ENCODE peak calls at places on chromosome 1, in eight cellular contexts. L is GM23248, J is GM23338, Y is SK-N-SH, K is neural progenitor cell, Q is PC-3, X is hepatocyte, F is HCT116. D is an unnamed sample.
A peak's percentile ranks its signal among the peaks of the same experiment; 100 is the strongest.

GRCh38 chr1:159752135-159752580 is 28.6 kb upstream of the DUSP23 start:
- DNase-seq in L (peak; percentile 72), J (no peak), Y (no peak), K (no peak), Q (no peak), X (peak; percentile 7), F (no peak), D (no peak)

GRCh38 chr1:85473390-85473789 is 8.4 kb upstream of the DDAH1 start:
- DNase-seq in L (peak; percentile 60), J (no peak), Y (no peak), K (no peak), Q (peak; percentile 88), X (no peak), F (no peak), D (no peak)

GRCh38 chr1:228361314-228362140 is 45.1 kb downstream of the TRIM11 start:
- DNase-seq in L (no peak), J (no peak), Y (no peak), K (no peak), Q (no peak), X (no peak), F (no peak), D (no peak)

GRCh38 chr1:3531928-3532327 is 77.5 kb downstream of the ARHGEF16 start:
- DNase-seq in L (no peak), J (no peak), Y (no peak), K (no peak), Q (no peak), X (no peak), F (no peak), D (no peak)

GRCh38 chr1:175887981-175888428 is 144.6 kb upstream of the TNR start:
- DNase-seq in L (peak; percentile 71), J (peak; percentile 97), Y (peak; percentile 85), K (peak; percentile 91), Q (peak; percentile 43), X (peak; percentile 85), F (peak; percentile 21), D (peak; percentile 30)

GRCh38 chr1:207393610-207394009 is 60.5 kb upstream of the CR2 start:
- DNase-seq in L (peak; percentile 94), J (no peak), Y (no peak), K (no peak), Q (peak; percentile 100), X (peak; percentile 57), F (peak; percentile 53), D (no peak)

GRCh38 chr1:184567648-184568047 is 180.8 kb downstream of the C1orf21 start:
- DNase-seq in L (peak; percentile 14), J (no peak), Y (no peak), K (peak; percentile 24), Q (no peak), X (no peak), F (no peak), D (no peak)

GRCh38 chr1:145962157-145963102 is 1.9 kb downstream of the ANKRD34A start:
- DNase-seq in L (peak; percentile 67), J (peak; percentile 55), Y (peak; percentile 68), K (peak; percentile 30), Q (peak; percentile 20), X (peak; percentile 31), F (no peak), D (no peak)

GRCh38 chr1:8015036-8015808 is 10.9 kb downstream of the ERRFI1 start:
- DNase-seq in L (peak; percentile 94), J (peak; percentile 84), Y (peak; percentile 62), K (peak; percentile 78), Q (peak; percentile 91), X (peak; percentile 80), F (no peak), D (peak; percentile 64)

GRCh38 chr1:163264256-163264655 is 57.5 kb upstream of the NUF2 start:
- DNase-seq in L (peak; percentile 30), J (no peak), Y (no peak), K (no peak), Q (peak; percentile 17), X (no peak), F (no peak), D (no peak)

GRCh38 chr1:9253706-9254105 is 19.1 kb downstream of the H6PD start:
- DNase-seq in L (no peak), J (no peak), Y (peak; percentile 64), K (peak; percentile 59), Q (no peak), X (no peak), F (no peak), D (no peak)

GRCh38 chr1:54604051-54604450 is 19.3 kb downstream of the FAM151A start:
- DNase-seq in L (no peak), J (no peak), Y (no peak), K (no peak), Q (no peak), X (no peak), F (no peak), D (no peak)

GRCh38 chr1:221335161-221336101 is 406.5 kb downstream of the DUSP10 start:
- DNase-seq in L (peak; percentile 87), J (no peak), Y (peak; percentile 4), K (peak; percentile 57), Q (peak; percentile 53), X (peak; percentile 13), F (no peak), D (no peak)

GRCh38 chr1:230901711-230902110 is 33.4 kb upstream of the C1orf198 start:
- DNase-seq in L (no peak), J (no peak), Y (no peak), K (no peak), Q (no peak), X (no peak), F (no peak), D (no peak)

GRCh38 chr1:218669431-218669830 is 324.3 kb downstream of the TGFB2 start:
- DNase-seq in L (no peak), J (no peak), Y (no peak), K (no peak), Q (no peak), X (no peak), F (no peak), D (no peak)

GRCh38 chr1:50774759-50775351 is 185.2 kb downstream of the FAF1 start:
- DNase-seq in L (peak; percentile 80), J (peak; percentile 81), Y (peak; percentile 55), K (peak; percentile 74), Q (peak; percentile 77), X (peak; percentile 76), F (peak; percentile 48), D (peak; percentile 61)

GRCh38 chr1:21659099-21659923 is 9.8 kb downstream of the RAP1GAP start:
- DNase-seq in L (peak; percentile 73), J (peak; percentile 85), Y (peak; percentile 96), K (peak; percentile 91), Q (peak; percentile 69), X (peak; percentile 91), F (peak; percentile 51), D (peak; percentile 65)

GRCh38 chr1:230345139-230345885 is 80.8 kb downstream of the PGBD5 start:
- DNase-seq in L (peak; percentile 23), J (no peak), Y (no peak), K (no peak), Q (no peak), X (no peak), F (no peak), D (no peak)

GRCh38 chr1:9590201-9590600 is 1.5 kb downstream of the TMEM201 start:
- DNase-seq in L (no peak), J (no peak), Y (no peak), K (no peak), Q (no peak), X (no peak), F (no peak), D (peak; percentile 14)

GRCh38 chr1:149995927-149996326 is 14.6 kb downstream of the OTUD7B start:
- DNase-seq in L (peak; percentile 85), J (peak; percentile 61), Y (no peak), K (no peak), Q (peak; percentile 94), X (no peak), F (no peak), D (no peak)

GRCh38 chr1:232905324-232906034 is 44.9 kb upstream of the NTPCR start:
- DNase-seq in L (peak; percentile 55), J (no peak), Y (no peak), K (no peak), Q (peak; percentile 24), X (peak; percentile 31), F (no peak), D (no peak)

GRCh38 chr1:115275216-115275615 is 62.8 kb downstream of the NGF start:
- DNase-seq in L (no peak), J (peak; percentile 60), Y (no peak), K (peak; percentile 35), Q (peak; percentile 52), X (no peak), F (peak; percentile 7), D (peak; percentile 55)

GRCh38 chr1:53324321-53324720 is 3.5 kb downstream of the LRP8 start:
- DNase-seq in L (no peak), J (no peak), Y (no peak), K (no peak), Q (no peak), X (no peak), F (no peak), D (no peak)
- H3K4me1 ChIP-seq in L (peaks cover 5% of the 10 kb centered on the region), J (peaks cover 11% of the 10 kb centered on the region), Y (no peaks in the 10 kb centered on the region), K (peaks cover 7% of the 10 kb centered on the region), Q (peaks cover 17% of the 10 kb centered on the region), X (peaks cover 10% of the 10 kb centered on the region), F (peaks cover 8% of the 10 kb centered on the region), D (peaks cover 22% of the 10 kb centered on the region)

DNA sequence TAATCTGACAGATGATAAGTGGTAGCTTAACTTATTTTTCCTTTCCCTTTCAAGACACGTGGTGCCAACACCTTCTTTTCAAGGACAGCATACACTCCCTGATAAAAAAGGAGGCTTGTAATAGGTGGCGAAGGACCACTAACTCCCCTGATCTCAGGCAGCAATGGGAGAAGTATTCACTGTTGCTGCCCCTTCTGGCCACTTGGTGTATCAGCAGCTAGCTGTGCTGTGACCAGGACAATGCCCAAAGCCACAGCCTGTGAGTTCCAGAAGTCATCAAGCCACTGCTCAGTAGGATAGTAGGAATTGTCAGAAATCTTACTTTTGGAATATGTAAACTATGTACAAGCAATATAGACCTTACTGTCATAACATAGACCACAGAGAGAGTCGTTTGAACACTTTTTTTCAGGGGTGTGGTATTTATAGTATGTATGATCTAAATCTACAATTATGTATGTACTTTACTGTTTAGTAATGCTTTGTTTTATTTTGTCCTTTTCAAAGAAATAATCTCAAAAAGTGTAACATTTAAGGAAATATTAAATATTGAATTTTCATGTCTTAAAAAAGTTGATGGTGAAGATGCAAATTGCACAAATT is 248.3 kb upstream of the CAMK1G start:
- DNase-seq in L (peak; percentile 62), J (peak; percentile 88), Y (peak; percentile 59), K (peak; percentile 80), Q (peak; percentile 61), X (peak; percentile 66), F (peak; percentile 28), D (peak; percentile 11)
- TF ChIP-seq EZH2phosphoT487 in L (no peak), J (no peak), Y (no peak), K (no peak), Q (no peak), X (no peak), F (no peak), D (no peak)

GRCh38 chr1:6077506-6077905 is 31.8 kb downstream of the KCNAB2 start:
- DNase-seq in L (no peak), J (no peak), Y (no peak), K (no peak), Q (no peak), X (no peak), F (no peak), D (no peak)
- H4K20me1 ChIP-seq in L (no peaks in the 10 kb centered on the region), J (no peaks in the 10 kb centered on the region), Y (no peaks in the 10 kb centered on the region), K (no peaks in the 10 kb centered on the region), Q (no peaks in the 10 kb centered on the region), X (no peaks in the 10 kb centered on the region), F (no peaks in the 10 kb centered on the region), D (no peaks in the 10 kb centered on the region)

DNA sequence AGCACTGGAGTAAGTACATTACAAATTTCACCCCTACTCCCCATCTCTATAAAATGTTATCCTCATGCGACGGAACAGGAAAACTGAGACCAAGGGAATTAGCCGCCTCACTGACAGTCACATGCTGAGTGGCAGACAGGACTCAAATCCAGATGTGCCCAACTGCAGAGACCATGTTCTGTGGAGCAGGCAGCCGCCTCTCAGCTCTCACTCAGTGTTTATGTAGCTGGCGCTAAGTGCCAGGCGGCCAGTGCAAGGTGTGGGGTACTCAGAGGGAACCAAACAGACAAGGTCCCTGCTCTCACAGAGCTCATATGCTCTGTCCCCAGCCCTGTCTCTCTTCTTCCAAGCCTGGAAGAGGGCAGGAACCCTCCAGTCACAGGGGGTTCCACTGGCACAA is 5.1 kb downstream of the CAPZB start:
- DNase-seq in L (no peak), J (no peak), Y (peak; percentile 75), K (no peak), Q (no peak), X (no peak), F (no peak), D (no peak)
- H3K4me1 ChIP-seq in L (peaks cover 47% of the 10 kb centered on the region), J (peaks cover 56% of the 10 kb centered on the region), Y (peaks cover 21% of the 10 kb centered on the region), K (peaks cover 40% of the 10 kb centered on the region), Q (peaks cover 26% of the 10 kb centered on the region), X (peaks cover 49% of the 10 kb centered on the region), F (peaks cover 6% of the 10 kb centered on the region), D (peaks cover 51% of the 10 kb centered on the region)

D was measured in OCI-LY7.